ENCODE peak calls at places on chromosomes 11 and 22, in eight cellular contexts. One of them, this sample, is unnamed.

GRCh38 chr11:99368579-99368978 is 347.8 kb downstream of the CNTN5 start:
- DNase-seq in cardiac muscle cell: no peak
- DNase-seq in endodermal cell: no peak
- DNase-seq in HCT116: no peak
- DNase-seq in CD4-positive, alpha-beta T cell: no peak
- DNase-seq in colonic mucosa: no peak
- DNase-seq in uterus: no peak
- DNase-seq in psoas muscle: no peak
- DNase-seq in this sample: no peak

GRCh38 chr22:39252461-39253391 is 7.9 kb upstream of the PDGFB start:
- DNase-seq in colonic mucosa: no peak
- DNase-seq in endodermal cell: no peak
- DNase-seq in uterus: no peak
- DNase-seq in cardiac muscle cell: no peak
- DNase-seq in HCT116: no peak
- DNase-seq in CD4-positive, alpha-beta T cell: no peak
- DNase-seq in psoas muscle: no peak
- DNase-seq in this sample: no peak

GRCh38 chr11:10716122-10716521 is 22.6 kb upstream of the IRAG1 start:
- DNase-seq in psoas muscle: no peak
- DNase-seq in CD4-positive, alpha-beta T cell: no peak
- DNase-seq in uterus: no peak
- DNase-seq in endodermal cell: no peak
- DNase-seq in cardiac muscle cell: no peak
- DNase-seq in colonic mucosa: no peak
- DNase-seq in HCT116: no peak
- DNase-seq in this sample: no peak

GRCh38 chr22:38172489-38173155 is 9.0 kb downstream of the PLA2G6 start:
- DNase-seq in uterus: peak; percentile 76
- DNase-seq in cardiac muscle cell: no peak
- DNase-seq in psoas muscle: peak; percentile 60
- DNase-seq in HCT116: no peak
- DNase-seq in CD4-positive, alpha-beta T cell: peak; percentile 34
- DNase-seq in colonic mucosa: peak; percentile 81
- DNase-seq in endodermal cell: no peak
- DNase-seq in this sample: no peak

GRCh38 chr22:50148991-50149721 is 21.4 kb upstream of the PANX2 start:
- DNase-seq in psoas muscle: no peak
- DNase-seq in CD4-positive, alpha-beta T cell: peak; percentile 71
- DNase-seq in uterus: no peak
- DNase-seq in cardiac muscle cell: peak; percentile 80
- DNase-seq in colonic mucosa: peak; percentile 61
- DNase-seq in HCT116: peak; percentile 61
- DNase-seq in endodermal cell: peak; percentile 90
- DNase-seq in this sample: peak; percentile 82

GRCh38 chr22:48701296-48702030 is 1126.2 kb downstream of the BRD1 start:
- DNase-seq in CD4-positive, alpha-beta T cell: no peak
- DNase-seq in uterus: no peak
- DNase-seq in cardiac muscle cell: no peak
- DNase-seq in HCT116: no peak
- DNase-seq in colonic mucosa: no peak
- DNase-seq in endodermal cell: no peak
- DNase-seq in psoas muscle: no peak
- DNase-seq in this sample: no peak

GRCh38 chr11:12109591-12110196 is 696 bp upstream of the MICAL2 start:
- DNase-seq in CD4-positive, alpha-beta T cell: no peak
- DNase-seq in cardiac muscle cell: no peak
- DNase-seq in psoas muscle: no peak
- DNase-seq in HCT116: no peak
- DNase-seq in colonic mucosa: no peak
- DNase-seq in endodermal cell: no peak
- DNase-seq in uterus: no peak
- DNase-seq in this sample: no peak

GRCh38 chr11:6655020-6655789 is 404 bp downstream of the DCHS1 start:
- DNase-seq in CD4-positive, alpha-beta T cell: peak; percentile 36
- DNase-seq in colonic mucosa: no peak
- DNase-seq in uterus: peak; percentile 54
- DNase-seq in endodermal cell: peak; percentile 64
- DNase-seq in HCT116: no peak
- DNase-seq in psoas muscle: peak; percentile 48
- DNase-seq in cardiac muscle cell: peak; percentile 51
- DNase-seq in this sample: no peak

GRCh38 chr22:47084226-47084625 is 321.8 kb downstream of the TBC1D22A start:
- DNase-seq in colonic mucosa: no peak
- DNase-seq in cardiac muscle cell: no peak
- DNase-seq in CD4-positive, alpha-beta T cell: no peak
- DNase-seq in HCT116: no peak
- DNase-seq in endodermal cell: peak; percentile 83
- DNase-seq in psoas muscle: no peak
- DNase-seq in uterus: no peak
- DNase-seq in this sample: peak; percentile 18

GRCh38 chr11:38304926-38305325 is 1706.9 kb upstream of the RAG2 start:
- DNase-seq in cardiac muscle cell: no peak
- DNase-seq in colonic mucosa: no peak
- DNase-seq in endodermal cell: no peak
- DNase-seq in uterus: no peak
- DNase-seq in psoas muscle: no peak
- DNase-seq in CD4-positive, alpha-beta T cell: no peak
- DNase-seq in HCT116: no peak
- DNase-seq in this sample: no peak

GRCh38 chr11:130070829-130071205 is 1.1 kb downstream of the APLP2 start:
- DNase-seq in HCT116: no peak
- DNase-seq in CD4-positive, alpha-beta T cell: no peak
- DNase-seq in uterus: peak; percentile 22
- DNase-seq in endodermal cell: peak; percentile 76
- DNase-seq in psoas muscle: no peak
- DNase-seq in cardiac muscle cell: peak; percentile 54
- DNase-seq in colonic mucosa: peak; percentile 39
- DNase-seq in this sample: no peak

GRCh38 chr11:101949846-101950245 is 33.5 kb upstream of the ANGPTL5 start:
- DNase-seq in cardiac muscle cell: peak; percentile 2
- DNase-seq in endodermal cell: no peak
- DNase-seq in uterus: no peak
- DNase-seq in HCT116: no peak
- DNase-seq in psoas muscle: no peak
- DNase-seq in CD4-positive, alpha-beta T cell: no peak
- DNase-seq in colonic mucosa: no peak
- DNase-seq in this sample: no peak

GRCh38 chr22:26321469-26321913 is 107.6 kb upstream of the ASPHD2 start:
- DNase-seq in cardiac muscle cell: no peak
- DNase-seq in colonic mucosa: no peak
- DNase-seq in uterus: no peak
- DNase-seq in psoas muscle: peak; percentile 49
- DNase-seq in endodermal cell: no peak
- DNase-seq in CD4-positive, alpha-beta T cell: no peak
- DNase-seq in HCT116: no peak
- DNase-seq in this sample: no peak

GRCh38 chr11:643849-644738 is 7.0 kb downstream of the DRD4 start:
- DNase-seq in cardiac muscle cell: no peak
- DNase-seq in psoas muscle: no peak
- DNase-seq in uterus: no peak
- DNase-seq in CD4-positive, alpha-beta T cell: no peak
- DNase-seq in HCT116: no peak
- DNase-seq in colonic mucosa: no peak
- DNase-seq in endodermal cell: no peak
- DNase-seq in this sample: no peak

GRCh38 chr11:24373516-24373915 is 123.3 kb upstream of the LUZP2 start:
- DNase-seq in HCT116: no peak
- DNase-seq in CD4-positive, alpha-beta T cell: no peak
- DNase-seq in uterus: no peak
- DNase-seq in colonic mucosa: no peak
- DNase-seq in cardiac muscle cell: no peak
- DNase-seq in psoas muscle: no peak
- DNase-seq in endodermal cell: no peak
- DNase-seq in this sample: no peak

GRCh38 chr11:119891392-119891791 is 162.4 kb upstream of the NECTIN1 start:
- DNase-seq in cardiac muscle cell: peak; percentile 79
- DNase-seq in CD4-positive, alpha-beta T cell: no peak
- DNase-seq in psoas muscle: no peak
- DNase-seq in endodermal cell: peak; percentile 57
- DNase-seq in uterus: no peak
- DNase-seq in HCT116: no peak
- DNase-seq in colonic mucosa: no peak
- DNase-seq in this sample: no peak

GRCh38 chr11:9657531-9657930 is 6.3 kb upstream of the SWAP70 start:
- DNase-seq in uterus: no peak
- DNase-seq in psoas muscle: no peak
- DNase-seq in HCT116: no peak
- DNase-seq in endodermal cell: peak; percentile 19
- DNase-seq in CD4-positive, alpha-beta T cell: no peak
- DNase-seq in cardiac muscle cell: no peak
- DNase-seq in colonic mucosa: no peak
- DNase-seq in this sample: no peak

GRCh38 chr11:9653871-9654270 is 10.0 kb upstream of the SWAP70 start:
- DNase-seq in psoas muscle: no peak
- DNase-seq in HCT116: no peak
- DNase-seq in endodermal cell: no peak
- DNase-seq in colonic mucosa: no peak
- DNase-seq in uterus: no peak
- DNase-seq in cardiac muscle cell: no peak
- DNase-seq in CD4-positive, alpha-beta T cell: no peak
- DNase-seq in this sample: no peak

GRCh38 chr11:9651899-9652748 is 11.8 kb upstream of the SWAP70 start:
- DNase-seq in CD4-positive, alpha-beta T cell: no peak
- DNase-seq in cardiac muscle cell: no peak
- DNase-seq in colonic mucosa: no peak
- DNase-seq in uterus: no peak
- DNase-seq in HCT116: no peak
- DNase-seq in endodermal cell: peak; percentile 26
- DNase-seq in psoas muscle: no peak
- DNase-seq in this sample: no peak

GRCh38 chr11:9660886-9661285 is 3.0 kb upstream of the SWAP70 start:
- DNase-seq in psoas muscle: no peak
- DNase-seq in HCT116: no peak
- DNase-seq in uterus: no peak
- DNase-seq in CD4-positive, alpha-beta T cell: no peak
- DNase-seq in endodermal cell: no peak
- DNase-seq in cardiac muscle cell: no peak
- DNase-seq in colonic mucosa: no peak
- DNase-seq in this sample: no peak

DNA sequence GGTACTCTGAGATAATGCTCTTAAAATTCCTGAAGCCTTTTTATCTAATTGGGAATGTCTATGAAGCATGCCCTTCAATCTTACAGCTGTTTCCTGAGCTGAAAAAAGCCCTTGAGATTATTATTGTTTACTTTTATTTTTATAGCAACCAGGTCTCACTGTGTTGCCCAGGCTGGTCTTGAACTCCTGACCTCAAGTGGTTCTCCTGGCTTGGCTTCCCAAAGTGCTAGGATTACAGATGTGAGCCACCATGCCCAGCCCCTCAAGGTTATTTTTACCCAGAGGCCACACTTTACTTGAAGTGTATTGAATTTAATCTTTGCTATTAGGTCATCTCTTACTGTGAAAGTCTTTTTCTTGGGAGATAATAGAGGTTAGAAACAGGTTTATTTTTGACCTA is 7.0 kb upstream of the SWAP70 start:
- DNase-seq in cardiac muscle cell: no peak
- DNase-seq in psoas muscle: no peak
- DNase-seq in colonic mucosa: no peak
- DNase-seq in uterus: no peak
- DNase-seq in HCT116: no peak
- DNase-seq in CD4-positive, alpha-beta T cell: no peak
- DNase-seq in endodermal cell: peak; percentile 13
- DNase-seq in this sample: no peak
- H3K27ac ChIP-seq in cardiac muscle cell: no peak overlapping the region
- H3K27ac ChIP-seq in psoas muscle: no peak overlapping the region
- H3K27ac ChIP-seq in colonic mucosa: no peak overlapping the region
- H3K27ac ChIP-seq in uterus: no peak overlapping the region
- H3K27ac ChIP-seq in HCT116: no peak overlapping the region
- H3K27ac ChIP-seq in CD4-positive, alpha-beta T cell: no peak overlapping the region
- H3K27ac ChIP-seq in endodermal cell: no peak overlapping the region
- H3K27ac ChIP-seq in this sample: no peak overlapping the region

DNA sequence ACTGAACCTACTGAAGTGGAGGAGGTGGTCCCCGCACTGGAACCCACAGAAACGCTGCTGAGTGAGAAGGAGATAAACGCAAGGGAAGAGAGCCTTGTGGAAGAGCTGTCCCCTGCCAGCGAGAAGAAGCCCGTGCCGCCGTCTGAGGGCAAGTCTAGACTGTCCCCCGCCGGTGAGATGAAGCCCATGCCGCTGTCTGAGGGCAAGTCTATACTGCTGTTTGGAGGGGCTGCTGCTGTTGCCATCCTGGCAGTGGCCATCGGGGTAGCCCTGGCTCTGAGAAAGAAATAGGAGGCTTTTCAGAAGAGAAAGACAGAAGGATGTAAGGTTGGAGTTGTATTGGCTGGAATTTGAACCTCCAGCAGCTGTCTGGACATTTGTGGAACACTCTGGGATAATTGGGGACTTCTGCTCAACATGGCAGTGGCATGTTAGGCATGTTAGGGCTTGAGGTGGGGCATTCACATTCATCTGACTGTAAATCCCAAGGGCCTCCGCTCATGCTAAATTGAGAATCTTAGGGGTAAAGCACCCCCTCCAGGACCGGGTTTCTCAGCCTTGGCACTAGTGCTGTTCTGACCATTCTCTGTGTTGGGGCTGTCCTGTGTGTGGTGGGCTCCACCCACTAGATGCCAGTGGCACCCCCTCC is 46.9 kb downstream of the BID start:
- DNase-seq in CD4-positive, alpha-beta T cell: no peak
- DNase-seq in HCT116: no peak
- DNase-seq in colonic mucosa: no peak
- DNase-seq in uterus: no peak
- DNase-seq in endodermal cell: no peak
- DNase-seq in psoas muscle: no peak
- DNase-seq in cardiac muscle cell: no peak
- DNase-seq in this sample: no peak
- H3K27ac ChIP-seq in CD4-positive, alpha-beta T cell: no peak overlapping the region
- H3K27ac ChIP-seq in HCT116: no peak overlapping the region
- H3K27ac ChIP-seq in colonic mucosa: no peak overlapping the region
- H3K27ac ChIP-seq in uterus: no peak overlapping the region
- H3K27ac ChIP-seq in endodermal cell: no peak overlapping the region
- H3K27ac ChIP-seq in psoas muscle: no peak overlapping the region
- H3K27ac ChIP-seq in cardiac muscle cell: peak overlapping the region; percentile 90
- H3K27ac ChIP-seq in this sample: no peak overlapping the region

GRCh38 chr22:27962268-27963191 is 43.5 kb upstream of the PITPNB start:
- DNase-seq in CD4-positive, alpha-beta T cell: no peak
- DNase-seq in colonic mucosa: no peak
- DNase-seq in psoas muscle: peak; percentile 47
- DNase-seq in endodermal cell: no peak
- DNase-seq in cardiac muscle cell: no peak
- DNase-seq in HCT116: no peak
- DNase-seq in uterus: no peak
- DNase-seq in this sample: no peak
- H3K27ac ChIP-seq in CD4-positive, alpha-beta T cell: no peak overlapping the region
- H3K27ac ChIP-seq in colonic mucosa: no peak overlapping the region
- H3K27ac ChIP-seq in psoas muscle: peak overlapping the region; percentile 79
- H3K27ac ChIP-seq in endodermal cell: peak overlapping the region; percentile 33
- H3K27ac ChIP-seq in cardiac muscle cell: peak overlapping the region; percentile 42
- H3K27ac ChIP-seq in HCT116: peak overlapping the region; percentile 42
- H3K27ac ChIP-seq in uterus: no peak overlapping the region
- H3K27ac ChIP-seq in this sample: no peak overlapping the region

DNA sequence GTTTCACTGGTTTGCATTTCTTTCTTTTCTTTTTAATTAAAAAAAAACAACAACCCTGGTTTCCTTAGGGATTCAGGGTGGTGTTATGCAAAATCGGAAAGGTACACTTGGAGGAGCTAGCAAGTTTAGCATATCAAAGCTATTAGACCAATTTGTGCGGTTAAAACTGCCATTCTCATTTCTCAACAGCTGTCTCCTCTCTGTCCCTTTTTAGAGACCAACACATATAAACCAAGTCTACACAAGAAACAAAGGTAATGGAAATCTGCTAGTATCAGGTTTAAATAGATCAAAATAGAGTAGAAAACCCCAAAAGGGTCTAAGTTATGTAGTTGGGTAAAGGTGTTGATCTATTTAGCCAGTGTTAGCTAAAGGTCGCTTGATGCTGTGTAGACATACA is 1.7 kb upstream of the SESN3 start:
- DNase-seq in cardiac muscle cell: no peak
- DNase-seq in psoas muscle: no peak
- DNase-seq in HCT116: no peak
- DNase-seq in uterus: no peak
- DNase-seq in colonic mucosa: no peak
- DNase-seq in endodermal cell: no peak
- DNase-seq in CD4-positive, alpha-beta T cell: no peak
- DNase-seq in this sample: no peak
- H3K27ac ChIP-seq in cardiac muscle cell: no peak overlapping the region
- H3K27ac ChIP-seq in psoas muscle: peak overlapping the region; percentile 62
- H3K27ac ChIP-seq in HCT116: no peak overlapping the region
- H3K27ac ChIP-seq in uterus: peak overlapping the region; percentile 92
- H3K27ac ChIP-seq in colonic mucosa: peak overlapping the region; percentile 76
- H3K27ac ChIP-seq in endodermal cell: no peak overlapping the region
- H3K27ac ChIP-seq in CD4-positive, alpha-beta T cell: peak overlapping the region; percentile 82
- H3K27ac ChIP-seq in this sample: peak overlapping the region; percentile 90

This sample was measured in Peyer's patch.